ENCODE peak calls at places on chromosomes 7 and 10, in ten cellular contexts. A is IMR-90, I is PC-9, W is uterus, P is GM12878, D is cardiac muscle cell, Y is endothelial cell of umbilical vein, S is spleen, L is GM23248, G is adrenal gland. V is an unnamed sample.
A peak's percentile ranks its signal among the peaks of the same experiment; 100 is the strongest.

GRCh38 chr7:38147005-38147404 is 31.0 kb upstream of the STARD3NL start:
- DNase-seq in A (no peak), I (no peak), W (no peak), P (no peak), D (no peak), Y (no peak), S (no peak), L (peak; percentile 2), G (no peak), V (peak; percentile 66)

GRCh38 chr7:34727464-34727995 is 69.5 kb downstream of the NPSR1 start:
- DNase-seq in A (no peak), I (peak; percentile 51), W (no peak), P (no peak), D (no peak), Y (no peak), S (no peak), L (no peak), G (no peak), V (no peak)

GRCh38 chr10:48242160-48242904 is 32.2 kb downstream of the FRMPD2 start:
- DNase-seq in A (no peak), I (no peak), W (no peak), P (no peak), D (no peak), Y (no peak), S (no peak), L (no peak), G (no peak), V (no peak)

GRCh38 chr7:103592187-103592586 is 146.2 kb upstream of the SLC26A5 start:
- DNase-seq in A (no peak), I (no peak), W (no peak), P (no peak), D (no peak), Y (no peak), S (no peak), L (no peak), G (no peak), V (no peak)

GRCh38 chr10:73590881-73591577 is at the start of gene USP54:
- DNase-seq in A (peak; percentile 52), I (peak; percentile 94), W (no peak), P (no peak), D (peak; percentile 82), Y (peak; percentile 56), S (no peak), L (peak; percentile 60), G (no peak), V (no peak)

GRCh38 chr10:122673731-122674130 is 25.9 kb downstream of the C10orf120 start:
- DNase-seq in A (no peak), I (no peak), W (no peak), P (no peak), D (no peak), Y (no peak), S (no peak), L (no peak), G (no peak), V (no peak)

GRCh38 chr7:141231018-141231792 is 157.3 kb downstream of the TMEM178B start:
- DNase-seq in A (peak; percentile 19), I (no peak), W (no peak), P (no peak), D (peak; percentile 5), Y (no peak), S (no peak), L (peak; percentile 10), G (peak; percentile 45), V (peak; percentile 78)

GRCh38 chr10:38047666-38048065 is 37.2 kb downstream of the ZNF33A start:
- DNase-seq in A (peak; percentile 46), I (no peak), W (no peak), P (no peak), D (peak; percentile 21), Y (no peak), S (no peak), L (peak; percentile 26), G (no peak), V (no peak)

GRCh38 chr10:132133005-132133404 is 53.7 kb upstream of the DPYSL4 start:
- DNase-seq in A (no peak), I (no peak), W (no peak), P (no peak), D (no peak), Y (no peak), S (peak; percentile 54), L (no peak), G (no peak), V (no peak)

GRCh38 chr10:45819552-45819951 is 27.7 kb downstream of the AGAP4 start:
- DNase-seq in A (no peak), I (no peak), W (no peak), P (no peak), D (no peak), Y (no peak), S (no peak), L (no peak), G (no peak), V (no peak)

GRCh38 chr10:114877301-114877644 is 55.7 kb downstream of the FHIP2A start:
- DNase-seq in A (no peak), I (no peak), W (no peak), P (no peak), D (no peak), Y (no peak), S (no peak), L (no peak), G (no peak), V (no peak)

GRCh38 chr10:114874827-114875541 is 53.4 kb downstream of the FHIP2A start:
- DNase-seq in A (peak; percentile 38), I (no peak), W (peak; percentile 24), P (no peak), D (peak; percentile 73), Y (no peak), S (peak; percentile 81), L (peak; percentile 40), G (no peak), V (no peak)

GRCh38 chr10:114879093-114879492 is 57.5 kb downstream of the FHIP2A start:
- DNase-seq in A (no peak), I (no peak), W (no peak), P (no peak), D (peak; percentile 51), Y (no peak), S (no peak), L (peak; percentile 38), G (no peak), V (no peak)

GRCh38 chr10:114876169-114876568 is 54.6 kb downstream of the FHIP2A start:
- DNase-seq in A (no peak), I (no peak), W (no peak), P (no peak), D (no peak), Y (no peak), S (no peak), L (no peak), G (no peak), V (no peak)

GRCh38 chr10:114876602-114877300 is 55.2 kb downstream of the FHIP2A start:
- DNase-seq in A (peak; percentile 58), I (peak; percentile 34), W (peak; percentile 71), P (peak; percentile 8), D (peak; percentile 73), Y (peak; percentile 58), S (peak; percentile 82), L (peak; percentile 82), G (peak; percentile 79), V (peak; percentile 51)
- H3K27ac ChIP-seq in A (no peak overlapping the region), I (no peak overlapping the region), W (no peak overlapping the region), P (no peak overlapping the region), D (no peak overlapping the region), Y (no peak overlapping the region), S (no peak overlapping the region), L (no peak overlapping the region), G (no peak overlapping the region), V (no peak overlapping the region)

DNA sequence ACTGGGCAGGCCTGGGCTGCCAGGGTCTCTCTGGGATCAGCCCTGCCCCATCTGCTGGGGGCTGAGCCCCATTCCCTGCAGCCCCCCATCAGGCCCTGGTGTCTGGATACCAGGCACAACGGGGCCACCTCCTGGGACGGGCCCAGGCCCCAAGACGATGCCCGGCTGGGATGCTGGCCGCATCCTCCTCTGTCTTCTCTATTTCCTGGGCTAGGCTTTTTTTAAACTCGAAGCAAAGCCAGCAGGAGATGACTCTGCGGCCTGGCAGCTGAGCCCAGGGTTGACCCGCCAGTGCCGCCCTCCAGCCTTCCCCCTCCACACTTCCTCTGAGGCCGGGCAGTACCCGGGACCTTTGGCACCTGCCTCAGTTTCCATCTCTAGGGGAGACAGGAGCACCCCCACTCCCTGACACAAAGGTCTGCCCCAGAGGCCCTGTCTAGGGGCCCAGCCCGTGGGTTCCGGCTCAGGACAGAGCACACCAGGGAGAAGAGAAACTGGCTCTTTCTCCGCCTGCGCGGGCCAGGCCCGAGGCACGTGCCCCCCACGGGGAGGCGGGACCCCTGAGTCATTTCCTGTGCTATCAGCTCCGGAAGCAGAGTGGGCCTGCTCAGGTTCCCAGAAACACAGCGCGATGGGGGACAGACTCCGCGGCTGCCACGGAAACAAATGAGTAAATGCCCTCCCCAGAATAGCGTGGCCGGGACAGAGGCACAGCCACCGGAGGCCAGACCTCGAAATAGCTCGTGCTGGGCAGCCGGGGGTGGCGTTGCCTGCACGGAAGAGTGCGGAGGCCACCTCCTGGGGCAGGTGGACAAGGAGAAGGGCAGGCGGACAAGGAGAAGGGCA is 84.6 kb upstream of the PDGFA start:
- DNase-seq in A (peak; percentile 54), I (no peak), W (peak; percentile 77), P (peak; percentile 71), D (peak; percentile 96), Y (peak; percentile 93), S (peak; percentile 97), L (peak; percentile 18), G (peak; percentile 84), V (peak; percentile 58)
- H3K4me3 ChIP-seq in A (no peak overlapping the region), I (no peak overlapping the region), W (no peak overlapping the region), P (peak overlapping the region; percentile 80), D (no peak overlapping the region), Y (no peak overlapping the region), S (peak overlapping the region; percentile 31), L (no peak overlapping the region), G (no peak overlapping the region), V (no peak overlapping the region)

GRCh38 chr7:94511763-94512162 is 2.2 kb downstream of the CASD1 start:
- DNase-seq in A (peak; percentile 13), I (peak; percentile 93), W (no peak), P (no peak), D (no peak), Y (peak; percentile 6), S (no peak), L (no peak), G (no peak), V (no peak)
- H3K4me1 ChIP-seq in A (peaks cover 3% of the 10 kb centered on the region), I (peaks cover 33% of the 10 kb centered on the region), W (no peaks in the 10 kb centered on the region), P (peaks cover 8% of the 10 kb centered on the region), D (peaks cover 51% of the 10 kb centered on the region), Y (peaks cover 20% of the 10 kb centered on the region), S (peaks cover 7% of the 10 kb centered on the region), L (peaks cover 19% of the 10 kb centered on the region), G (peaks cover 57% of the 10 kb centered on the region), V (peaks cover 22% of the 10 kb centered on the region)

GRCh38 chr7:129465080-129465479 is 30.8 kb downstream of the STRIP2 start:
- DNase-seq in A (no peak), I (no peak), W (no peak), P (no peak), D (no peak), Y (no peak), S (no peak), L (no peak), G (no peak), V (no peak)

GRCh38 chr7:129461809-129462208 is 27.6 kb downstream of the STRIP2 start:
- DNase-seq in A (no peak), I (no peak), W (no peak), P (no peak), D (no peak), Y (no peak), S (no peak), L (no peak), G (no peak), V (no peak)

GRCh38 chr7:129466796-129467195 is 32.6 kb downstream of the STRIP2 start:
- DNase-seq in A (no peak), I (no peak), W (no peak), P (no peak), D (no peak), Y (no peak), S (no peak), L (no peak), G (no peak), V (no peak)

GRCh38 chr7:129462445-129462844 is 28.2 kb downstream of the STRIP2 start:
- DNase-seq in A (no peak), I (no peak), W (no peak), P (no peak), D (no peak), Y (no peak), S (no peak), L (no peak), G (no peak), V (no peak)

GRCh38 chr7:129464194-129464593 is 30.0 kb downstream of the STRIP2 start:
- DNase-seq in A (no peak), I (no peak), W (no peak), P (no peak), D (no peak), Y (no peak), S (no peak), L (no peak), G (no peak), V (peak; percentile 15)
- H3K27ac ChIP-seq in A (no peak overlapping the region), I (no peak overlapping the region), W (no peak overlapping the region), P (no peak overlapping the region), D (no peak overlapping the region), Y (no peak overlapping the region), S (no peak overlapping the region), L (no peak overlapping the region), G (no peak overlapping the region), V (no peak overlapping the region)